ENCODE peak calls at places on chromosomes 11 and 22, in four cellular contexts. One of them, this sample, is unnamed.

GRCh38 chr22:37214431-37215025 is 2.3 kb upstream of the SSTR3 start:
- DNase-seq in breast epithelium: no peak
- DNase-seq in heart right ventricle: no peak
- DNase-seq in GM23248: no peak
- DNase-seq in this sample: no peak

GRCh38 chr11:108906826-108907225 is 242.0 kb downstream of the DDX10 start:
- DNase-seq in breast epithelium: no peak
- DNase-seq in heart right ventricle: no peak
- DNase-seq in GM23248: peak; percentile 53
- DNase-seq in this sample: no peak

GRCh38 chr11:62726156-62727006 is 876 bp downstream of the HNRNPUL2 start:
- DNase-seq in breast epithelium: no peak
- DNase-seq in heart right ventricle: no peak
- DNase-seq in GM23248: no peak
- DNase-seq in this sample: no peak

GRCh38 chr11:104609766-104610165 is 288.5 kb downstream of the CASP12 start:
- DNase-seq in breast epithelium: no peak
- DNase-seq in heart right ventricle: no peak
- DNase-seq in GM23248: no peak
- DNase-seq in this sample: no peak

GRCh38 chr11:124644426-124645280 is 22.0 kb downstream of the TBRG1 start:
- DNase-seq in breast epithelium: no peak
- DNase-seq in heart right ventricle: peak; percentile 17
- DNase-seq in GM23248: peak; percentile 88
- DNase-seq in this sample: no peak

GRCh38 chr22:20441631-20442484 is 4.2 kb upstream of the SCARF2 start:
- DNase-seq in breast epithelium: no peak
- DNase-seq in heart right ventricle: no peak
- DNase-seq in GM23248: peak; percentile 48
- DNase-seq in this sample: no peak

GRCh38 chr11:109728056-109728455 is 306.1 kb downstream of the C11orf87 start:
- DNase-seq in breast epithelium: no peak
- DNase-seq in heart right ventricle: no peak
- DNase-seq in GM23248: no peak
- DNase-seq in this sample: peak; percentile 83

GRCh38 chr11:88692306-88692705 is 354.8 kb upstream of the CTSC start:
- DNase-seq in breast epithelium: no peak
- DNase-seq in heart right ventricle: no peak
- DNase-seq in GM23248: no peak
- DNase-seq in this sample: no peak

GRCh38 chr11:103875855-103876510 is 160.5 kb upstream of the DDI1 start:
- DNase-seq in breast epithelium: no peak
- DNase-seq in heart right ventricle: no peak
- DNase-seq in GM23248: no peak
- DNase-seq in this sample: no peak

GRCh38 chr11:60831143-60831500 is 10.8 kb upstream of the CCDC86 start:
- DNase-seq in breast epithelium: peak; percentile 84
- DNase-seq in heart right ventricle: peak; percentile 86
- DNase-seq in GM23248: peak; percentile 84
- DNase-seq in this sample: no peak

GRCh38 chr11:112797653-112798293 is 163.4 kb upstream of the NCAM1 start:
- DNase-seq in breast epithelium: no peak
- DNase-seq in heart right ventricle: no peak
- DNase-seq in GM23248: peak; percentile 63
- DNase-seq in this sample: no peak

GRCh38 chr11:36818410-36818809 is 220.4 kb upstream of the RAG2 start:
- DNase-seq in breast epithelium: no peak
- DNase-seq in heart right ventricle: no peak
- DNase-seq in GM23248: peak; percentile 34
- DNase-seq in this sample: no peak

GRCh38 chr22:44701187-44701586 is 817 bp upstream of the PRR5 start:
- DNase-seq in breast epithelium: no peak
- DNase-seq in heart right ventricle: no peak
- DNase-seq in GM23248: no peak
- DNase-seq in this sample: no peak

GRCh38 chr11:117606807-117607206 is 190.2 kb downstream of the DSCAML1 start:
- DNase-seq in breast epithelium: no peak
- DNase-seq in heart right ventricle: no peak
- DNase-seq in GM23248: no peak
- DNase-seq in this sample: no peak

GRCh38 chr11:95076416-95076815 is 9.7 kb downstream of the SRSF8 start:
- DNase-seq in breast epithelium: no peak
- DNase-seq in heart right ventricle: no peak
- DNase-seq in GM23248: peak; percentile 35
- DNase-seq in this sample: no peak

GRCh38 chr22:22787151-22787550 is 100.5 kb upstream of the IGLL5 start:
- DNase-seq in breast epithelium: no peak
- DNase-seq in heart right ventricle: no peak
- DNase-seq in GM23248: no peak
- DNase-seq in this sample: no peak

GRCh38 chr11:68352591-68352990 is 40.2 kb downstream of the LRP5 start:
- DNase-seq in breast epithelium: no peak
- DNase-seq in heart right ventricle: no peak
- DNase-seq in GM23248: no peak
- DNase-seq in this sample: no peak

GRCh38 chr22:44729391-44730012 is 22.9 kb upstream of the ARHGAP8 start:
- DNase-seq in breast epithelium: no peak
- DNase-seq in heart right ventricle: peak; percentile 61
- DNase-seq in GM23248: peak; percentile 72
- DNase-seq in this sample: no peak

GRCh38 chr11:115439385-115439784 is 64.8 kb downstream of the CADM1 start:
- DNase-seq in breast epithelium: no peak
- DNase-seq in heart right ventricle: no peak
- DNase-seq in GM23248: no peak
- DNase-seq in this sample: no peak

GRCh38 chr11:72446929-72447753 is 12.8 kb upstream of the CLPB start:
- DNase-seq in breast epithelium: no peak
- DNase-seq in heart right ventricle: no peak
- DNase-seq in GM23248: peak; percentile 77
- DNase-seq in this sample: no peak

GRCh38 chr11:9210922-9211320 is 54.2 kb downstream of the DENND5A start:
- DNase-seq in breast epithelium: no peak
- DNase-seq in heart right ventricle: no peak
- DNase-seq in GM23248: no peak
- DNase-seq in this sample: peak; percentile 70

GRCh38 chr11:9208726-9209501 is 56.2 kb downstream of the DENND5A start:
- DNase-seq in breast epithelium: no peak
- DNase-seq in heart right ventricle: no peak
- DNase-seq in GM23248: no peak
- DNase-seq in this sample: no peak

GRCh38 chr11:9211322-9211721 is 53.8 kb downstream of the DENND5A start:
- DNase-seq in breast epithelium: no peak
- DNase-seq in heart right ventricle: no peak
- DNase-seq in GM23248: no peak
- DNase-seq in this sample: no peak

GRCh38 chr11:9207229-9207628 is 57.9 kb downstream of the DENND5A start:
- DNase-seq in breast epithelium: no peak
- DNase-seq in heart right ventricle: no peak
- DNase-seq in GM23248: no peak
- DNase-seq in this sample: no peak

GRCh38 chr11:9210224-9210921 is 54.8 kb downstream of the DENND5A start:
- DNase-seq in breast epithelium: no peak
- DNase-seq in heart right ventricle: no peak
- DNase-seq in GM23248: peak; percentile 28
- DNase-seq in this sample: no peak
- H3K27ac ChIP-seq in breast epithelium: no peak overlapping the region
- H3K27ac ChIP-seq in heart right ventricle: no peak overlapping the region
- H3K27ac ChIP-seq in GM23248: peak overlapping the region; percentile 20
- H3K27ac ChIP-seq in this sample: peak overlapping the region; percentile 79

DNA sequence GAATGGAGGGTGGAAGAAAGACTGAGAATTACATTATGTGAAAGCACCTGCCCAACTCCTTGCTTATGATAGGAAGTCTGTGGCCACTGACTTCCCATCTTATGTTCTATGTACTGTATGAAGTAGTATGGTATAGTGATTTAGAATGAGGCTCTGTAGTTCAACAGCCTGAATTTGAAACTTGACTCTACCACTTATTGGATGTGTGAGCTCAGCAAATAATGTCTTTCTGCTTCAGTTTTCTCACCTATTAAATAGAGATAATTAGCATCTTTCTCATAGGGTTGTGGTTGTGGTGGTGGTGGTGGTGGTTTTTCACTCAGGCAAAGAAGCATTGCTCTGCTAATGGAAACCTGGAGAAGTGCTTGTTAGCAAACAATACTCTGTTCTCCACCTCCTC is 121.6 kb downstream of the PAX6 start:
- DNase-seq in breast epithelium: no peak
- DNase-seq in heart right ventricle: no peak
- DNase-seq in GM23248: no peak
- DNase-seq in this sample: no peak
- H3K27ac ChIP-seq in breast epithelium: no peak overlapping the region
- H3K27ac ChIP-seq in heart right ventricle: no peak overlapping the region
- H3K27ac ChIP-seq in GM23248: no peak overlapping the region
- H3K27ac ChIP-seq in this sample: no peak overlapping the region

DNA sequence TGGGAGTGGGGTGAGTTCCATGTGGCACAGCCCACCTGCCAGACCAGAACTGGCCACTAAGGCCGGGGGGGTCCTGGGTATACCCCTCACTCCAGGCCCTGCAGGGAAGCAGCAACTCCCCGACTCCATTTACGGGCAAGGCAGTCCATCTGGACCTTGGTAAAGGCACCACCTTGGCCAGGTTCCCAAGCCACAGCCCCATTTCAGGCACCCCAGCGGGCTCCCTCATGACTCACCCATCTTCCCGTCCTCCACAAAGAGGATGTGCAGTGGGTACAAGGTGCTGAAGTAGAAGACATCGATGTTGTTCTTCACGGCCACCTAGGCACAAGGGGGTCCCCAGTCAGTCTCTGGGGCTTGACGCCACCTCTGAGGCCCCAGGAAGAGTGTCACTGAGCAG is 15.7 kb upstream of the RASL10A start:
- DNase-seq in breast epithelium: no peak
- DNase-seq in heart right ventricle: no peak
- DNase-seq in GM23248: no peak
- DNase-seq in this sample: no peak
- H3K27ac ChIP-seq in breast epithelium: peak overlapping the region; percentile 38
- H3K27ac ChIP-seq in heart right ventricle: no peak overlapping the region
- H3K27ac ChIP-seq in GM23248: no peak overlapping the region
- H3K27ac ChIP-seq in this sample: no peak overlapping the region

GRCh38 chr11:77069969-77070582 is 3.3 kb downstream of the CAPN5 start:
- DNase-seq in breast epithelium: peak; percentile 43
- DNase-seq in heart right ventricle: no peak
- DNase-seq in GM23248: no peak
- DNase-seq in this sample: no peak
- H3K27ac ChIP-seq in breast epithelium: no peak overlapping the region
- H3K27ac ChIP-seq in heart right ventricle: no peak overlapping the region
- H3K27ac ChIP-seq in GM23248: no peak overlapping the region
- H3K27ac ChIP-seq in this sample: no peak overlapping the region

This sample was measured in epithelial cell of prostate.